ENCODE peak calls at places on chromosomes 6 and 20, in six cellular contexts. One of them, this sample, is unnamed.

GRCh38 chr20:1838479-1839279 is 56.5 kb upstream of the SIRPA start:
- DNase-seq in brain microvascular endothelial cell: no peak
- DNase-seq in HEK293T: no peak
- DNase-seq in naive B cell: no peak
- DNase-seq in NCI-H1092 treated with DMSO at 0.1 percent for 48 hours: peak
- DNase-seq in upper lobe of left lung: no peak
- DNase-seq in this sample: no peak

GRCh38 chr20:36820928-36821327 is 47.4 kb upstream of the DSN1 start:
- DNase-seq in brain microvascular endothelial cell: no peak
- DNase-seq in NCI-H1092 treated with DMSO at 0.1 percent for 48 hours: no peak
- DNase-seq in HEK293T: no peak
- DNase-seq in upper lobe of left lung: no peak
- DNase-seq in naive B cell: no peak
- DNase-seq in this sample: no peak

GRCh38 chr6:118501099-118501498 is 47.0 kb upstream of the PLN start:
- DNase-seq in NCI-H1092 treated with DMSO at 0.1 percent for 48 hours: no peak
- DNase-seq in brain microvascular endothelial cell: no peak
- DNase-seq in upper lobe of left lung: peak
- DNase-seq in HEK293T: no peak
- DNase-seq in naive B cell: no peak
- DNase-seq in this sample: no peak

GRCh38 chr20:51095755-51096509 is 73.0 kb upstream of the KCNG1 start:
- DNase-seq in upper lobe of left lung: no peak
- DNase-seq in NCI-H1092 treated with DMSO at 0.1 percent for 48 hours: peak
- DNase-seq in brain microvascular endothelial cell: no peak
- DNase-seq in HEK293T: no peak
- DNase-seq in naive B cell: peak
- DNase-seq in this sample: no peak

GRCh38 chr6:143110996-143111395 is 50.3 kb downstream of the AIG1 start:
- DNase-seq in upper lobe of left lung: no peak
- DNase-seq in HEK293T: no peak
- DNase-seq in naive B cell: no peak
- DNase-seq in brain microvascular endothelial cell: no peak
- DNase-seq in NCI-H1092 treated with DMSO at 0.1 percent for 48 hours: no peak
- DNase-seq in this sample: no peak

GRCh38 chr6:5498579-5498899 is 237.2 kb downstream of the FARS2 start:
- DNase-seq in NCI-H1092 treated with DMSO at 0.1 percent for 48 hours: no peak
- DNase-seq in naive B cell: no peak
- DNase-seq in upper lobe of left lung: no peak
- DNase-seq in brain microvascular endothelial cell: no peak
- DNase-seq in HEK293T: no peak
- DNase-seq in this sample: no peak

GRCh38 chr20:58550661-58551060 is 35.5 kb upstream of the APCDD1L start:
- DNase-seq in brain microvascular endothelial cell: peak
- DNase-seq in naive B cell: no peak
- DNase-seq in HEK293T: no peak
- DNase-seq in upper lobe of left lung: no peak
- DNase-seq in NCI-H1092 treated with DMSO at 0.1 percent for 48 hours: no peak
- DNase-seq in this sample: no peak

GRCh38 chr6:126374372-126374771 is 34.5 kb downstream of the CENPW start:
- DNase-seq in naive B cell: no peak
- DNase-seq in brain microvascular endothelial cell: no peak
- DNase-seq in upper lobe of left lung: no peak
- DNase-seq in HEK293T: no peak
- DNase-seq in NCI-H1092 treated with DMSO at 0.1 percent for 48 hours: no peak
- DNase-seq in this sample: no peak

GRCh38 chr6:7431594-7432390 is 42.2 kb downstream of the RIOK1 start:
- DNase-seq in NCI-H1092 treated with DMSO at 0.1 percent for 48 hours: no peak
- DNase-seq in naive B cell: no peak
- DNase-seq in brain microvascular endothelial cell: peak
- DNase-seq in upper lobe of left lung: peak
- DNase-seq in HEK293T: no peak
- DNase-seq in this sample: no peak

GRCh38 chr6:90386796-90387390 is 90.2 kb upstream of the BACH2 start:
- DNase-seq in brain microvascular endothelial cell: no peak
- DNase-seq in NCI-H1092 treated with DMSO at 0.1 percent for 48 hours: peak
- DNase-seq in naive B cell: no peak
- DNase-seq in upper lobe of left lung: no peak
- DNase-seq in HEK293T: no peak
- DNase-seq in this sample: no peak